ENCODE peak calls at places on chromosomes 5 and 9, in seven cellular contexts. K is A549, V is right lobe of liver, A is tibial nerve, E is lower leg skin, D is thyroid gland, G is gastrocnemius medialis. P is an unnamed sample.

GRCh38 chr9:5518061-5518936 is 8.0 kb downstream of the PDCD1LG2 start:
- DNase-seq in V (no peak), E (no peak), G (peak), D (no peak), K (no peak), A (no peak), P (no peak)

GRCh38 chr5:181204561-181205401 is at the start of gene TRIM7:
- DNase-seq in K (peak), D (peak), V (no peak), A (no peak), G (no peak), E (no peak), P (peak)

GRCh38 chr5:19140276-19140675 is 847.7 kb downstream of the CDH18 start:
- DNase-seq in A (no peak), E (no peak), G (no peak), K (no peak), V (no peak), D (no peak), P (no peak)

GRCh38 chr5:108093186-108093585 is 288.7 kb downstream of the FBXL17 start:
- DNase-seq in A (no peak), D (no peak), V (no peak), E (no peak), K (peak), G (no peak), P (no peak)

GRCh38 chr5:14201325-14202061 is 58.4 kb downstream of the TRIO start:
- DNase-seq in K (no peak), D (no peak), E (no peak), V (no peak), A (no peak), G (no peak), P (no peak)

GRCh38 chr9:534886-535285 is 306.6 kb upstream of the DMRT1 start:
- DNase-seq in A (peak), E (no peak), V (no peak), G (peak), K (no peak), D (peak), P (no peak)

GRCh38 chr5:75566710-75567309 is 44.4 kb upstream of the ANKDD1B start:
- DNase-seq in A (no peak), E (no peak), V (no peak), D (no peak), K (peak), G (no peak), P (no peak)

GRCh38 chr9:126564128-126564527 is 49.6 kb upstream of the LMX1B start:
- DNase-seq in G (no peak), D (no peak), E (no peak), K (no peak), A (no peak), V (peak), P (peak)

GRCh38 chr5:137372386-137373160 is 126.6 kb downstream of the SPOCK1 start:
- DNase-seq in A (no peak), D (no peak), K (no peak), E (no peak), G (no peak), V (no peak), P (no peak)

GRCh38 chr9:135887021-135887507 is 20.3 kb downstream of the CAMSAP1 start:
- DNase-seq in E (no peak), G (peak), A (no peak), K (no peak), V (no peak), D (no peak), P (no peak)

GRCh38 chr5:76622076-76622475 is 1.1 kb downstream of the F2RL2 start:
- DNase-seq in A (no peak), E (no peak), K (no peak), G (no peak), D (no peak), V (no peak), P (no peak)

GRCh38 chr5:133244242-133244641 is 192.4 kb downstream of the HSPA4 start:
- DNase-seq in G (no peak), A (no peak), D (no peak), V (no peak), E (no peak), K (no peak), P (peak)

GRCh38 chr5:95993261-95993660 is 31.6 kb upstream of the ELL2 start:
- DNase-seq in E (no peak), G (no peak), V (no peak), A (no peak), D (no peak), K (no peak), P (no peak)

GRCh38 chr5:17218353-17219005 is 1.0 kb downstream of the BASP1 start:
- DNase-seq in A (no peak), D (peak), G (no peak), K (no peak), V (peak), E (peak), P (peak)

GRCh38 chr9:117448066-117448465 is 33.2 kb upstream of the ASTN2 start:
- DNase-seq in K (no peak), G (no peak), A (no peak), E (no peak), D (no peak), V (no peak), P (no peak)

GRCh38 chr9:33782395-33783152 is 12.8 kb upstream of the PRSS3 start:
- DNase-seq in A (no peak), K (no peak), D (no peak), E (no peak), G (no peak), V (no peak), P (no peak)

GRCh38 chr5:118889165-118889564 is 99.2 kb downstream of the DTWD2 start:
- DNase-seq in E (no peak), K (no peak), G (no peak), D (no peak), A (no peak), V (no peak), P (no peak)

GRCh38 chr5:167634432-167634831 is 657.0 kb upstream of the WWC1 start:
- DNase-seq in A (no peak), E (no peak), D (no peak), K (no peak), V (no peak), G (no peak), P (no peak)

GRCh38 chr9:93304574-93305496 is 120.9 kb downstream of the WNK2 start:
- DNase-seq in G (peak), E (peak), K (peak), D (peak), V (no peak), A (peak), P (peak)

GRCh38 chr5:533243-534005 is 9.2 kb upstream of the SLC9A3 start:
- DNase-seq in G (no peak), K (no peak), V (peak), D (no peak), E (no peak), A (no peak), P (peak)

GRCh38 chr5:73369283-73369682 is 79.3 kb downstream of the FOXD1 start:
- DNase-seq in V (no peak), K (no peak), G (no peak), A (no peak), E (no peak), D (no peak), P (no peak)

GRCh38 chr9:1051286-1052118 is 1.3 kb downstream of the DMRT2 start:
- DNase-seq in E (no peak), V (peak), A (peak), K (peak), G (peak), D (peak), P (no peak)

GRCh38 chr9:95506692-95507455 is 9.9 kb downstream of the PTCH1 start:
- DNase-seq in D (peak), A (no peak), V (peak), E (no peak), G (peak), K (peak), P (peak)

GRCh38 chr9:109519366-109519765 is 21.3 kb upstream of the PTPN3 start:
- DNase-seq in K (no peak), A (no peak), D (no peak), E (no peak), V (no peak), G (no peak), P (no peak)

GRCh38 chr5:33631786-33632185 is 191.0 kb downstream of the TARS1 start:
- DNase-seq in V (no peak), G (no peak), K (no peak), A (no peak), E (no peak), D (peak), P (no peak)

GRCh38 chr5:33379757-33380156 is 61.0 kb upstream of the TARS1 start:
- DNase-seq in D (no peak), A (no peak), V (no peak), K (no peak), G (no peak), E (no peak), P (no peak)

GRCh38 chr9:83622433-83622813 is 520 bp upstream of the IDNK start:
- DNase-seq in V (no peak), A (no peak), G (no peak), K (no peak), D (no peak), E (no peak), P (no peak)

GRCh38 chr5:174518512-174518911 is 205.9 kb upstream of the MSX2 start:
- DNase-seq in D (no peak), E (no peak), G (no peak), K (no peak), A (no peak), V (no peak), P (no peak)

GRCh38 chr5:76175051-76175666 is 92.0 kb downstream of the SV2C start:
- DNase-seq in A (peak), G (no peak), V (no peak), K (peak), E (no peak), D (peak), P (no peak)

GRCh38 chr5:95983067-95983466 is 21.4 kb upstream of the ELL2 start:
- DNase-seq in V (no peak), E (no peak), K (no peak), D (no peak), G (no peak), A (no peak), P (no peak)

GRCh38 chr9:92467041-92467440 is 15.3 kb downstream of the ASPN start:
- DNase-seq in G (no peak), E (no peak), A (no peak), K (no peak), V (no peak), D (no peak), P (no peak)

GRCh38 chr5:176890455-176891330 is 8.5 kb downstream of the HK3 start:
- DNase-seq in E (no peak), G (no peak), K (no peak), D (no peak), V (no peak), A (no peak), P (peak)

GRCh38 chr5:60092671-60093422 is 199.3 kb upstream of the PDE4D start:
- DNase-seq in K (peak), A (no peak), G (no peak), E (no peak), V (no peak), D (no peak), P (no peak)

GRCh38 chr5:131641494-131641893 is 6.5 kb upstream of the RAPGEF6 start:
- DNase-seq in V (no peak), A (no peak), E (no peak), K (no peak), G (no peak), D (no peak), P (no peak)

GRCh38 chr5:131649160-131649559 is 14.1 kb upstream of the RAPGEF6 start:
- DNase-seq in V (no peak), K (no peak), D (no peak), A (no peak), G (no peak), E (no peak), P (no peak)

GRCh38 chr5:131644822-131645221 is 9.8 kb upstream of the RAPGEF6 start:
- DNase-seq in K (no peak), E (no peak), G (no peak), D (no peak), V (no peak), A (no peak), P (no peak)

GRCh38 chr5:131647078-131647769 is 12.2 kb upstream of the RAPGEF6 start:
- DNase-seq in A (no peak), V (no peak), G (no peak), K (no peak), D (no peak), E (no peak), P (no peak)
- H3K4me3 ChIP-seq in A (no peak), V (no peak), G (no peak), K (no peak), D (no peak), E (no peak), P (no peak)

GRCh38 chr5:159001247-159001646 is 98.5 kb downstream of the EBF1 start:
- DNase-seq in A (no peak), D (no peak), G (no peak), V (no peak), E (no peak), K (no peak), P (no peak)
- TF ChIP-seq POLR2A in A (no peak), D (no peak), G (no peak), V (no peak), E (no peak), K (no peak), P (no peak)

GRCh38 chr9:128820665-128821583 is 2.6 kb downstream of the ENDOG start:
- DNase-seq in K (no peak), V (no peak), G (no peak), D (no peak), E (no peak), A (no peak), P (no peak)

GRCh38 chr9:128818099-128818838 is at the start of gene ENDOG:
- DNase-seq in V (peak), E (peak), K (peak), G (peak), A (peak), D (peak), P (peak)

GRCh38 chr9:128818839-128819715 is 777 bp downstream of the ENDOG start:
- DNase-seq in G (peak), K (peak), V (peak), D (peak), A (no peak), E (no peak), P (peak)

GRCh38 chr9:128821584-128822406 is 3.5 kb downstream of the ENDOG start:
- DNase-seq in K (no peak), V (no peak), D (no peak), E (no peak), G (no peak), A (no peak), P (no peak)

GRCh38 chr9:128819716-128820664 is 1.7 kb downstream of the ENDOG start:
- DNase-seq in V (no peak), E (no peak), K (no peak), G (no peak), A (no peak), D (no peak), P (no peak)
- H3K4me3 ChIP-seq in V (no peak), E (no peak), K (peak), G (peak), A (peak), D (no peak), P (peak)

DNA sequence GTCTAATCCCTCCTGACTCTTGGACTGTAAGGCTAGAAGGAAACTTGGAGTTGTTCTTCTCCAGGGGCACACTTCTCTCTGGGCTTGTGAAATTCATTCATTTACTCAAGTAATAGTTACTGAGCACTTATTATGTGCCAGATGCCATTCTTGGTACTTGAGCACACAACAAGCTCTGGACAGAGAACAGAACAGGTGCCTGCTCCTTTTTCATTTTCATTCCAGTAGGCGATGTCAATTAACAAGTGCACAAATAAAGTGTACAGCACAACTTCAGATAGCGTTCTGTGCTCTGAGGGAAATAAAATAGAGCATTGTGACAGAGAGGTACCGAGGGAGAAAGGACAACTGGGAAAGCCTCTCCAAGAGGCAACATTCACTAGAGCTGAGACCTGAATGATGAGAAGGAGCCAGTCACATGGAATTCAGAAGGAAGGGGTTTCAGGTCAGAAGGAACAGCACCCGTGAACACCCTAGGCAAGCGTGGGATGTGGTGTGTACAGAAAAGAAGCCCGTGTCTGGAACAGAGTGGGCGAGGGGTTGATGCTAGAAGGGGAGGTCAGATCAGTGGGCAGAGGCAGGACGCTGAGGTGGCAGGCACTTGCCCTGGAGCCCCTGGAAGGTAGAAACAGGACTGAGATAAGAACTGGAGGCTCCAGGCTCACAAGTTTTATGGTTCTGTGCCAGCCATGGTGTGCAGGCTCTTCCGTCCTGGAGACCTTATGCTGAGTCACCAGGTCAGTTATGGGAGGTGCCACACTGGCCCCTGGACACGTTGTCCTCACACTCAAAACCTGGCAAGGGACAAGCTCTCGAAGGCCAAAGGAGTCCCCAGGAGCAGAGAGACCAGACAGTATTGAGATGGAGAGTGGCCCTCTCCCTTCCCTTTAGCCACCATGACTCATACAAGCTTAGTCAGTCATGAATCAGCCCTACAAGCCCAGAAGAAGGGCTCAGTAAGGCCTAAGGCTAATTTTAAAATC is 7.2 kb upstream of the ABLIM3 start:
- DNase-seq in G (peak), A (no peak), K (peak), V (peak), E (no peak), D (peak), P (no peak)
- TF ChIP-seq POLR2A in G (peak), A (no peak), K (no peak), V (peak), E (no peak), D (no peak), P (no peak)

GRCh38 chr5:3124410-3124809 is 372.9 kb upstream of the IRX2 start:
- DNase-seq in A (no peak), V (no peak), G (no peak), D (no peak), K (no peak), E (no peak), P (no peak)

GRCh38 chr5:3121813-3122212 is 370.3 kb upstream of the IRX2 start:
- DNase-seq in E (no peak), V (no peak), D (no peak), G (no peak), A (no peak), K (no peak), P (peak)

GRCh38 chr5:3122216-3122615 is 370.7 kb upstream of the IRX2 start:
- DNase-seq in V (no peak), E (no peak), K (no peak), A (no peak), G (no peak), D (no peak), P (no peak)

GRCh38 chr5:3123763-3124157 is 372.3 kb upstream of the IRX2 start:
- DNase-seq in G (no peak), E (no peak), V (no peak), D (no peak), K (no peak), A (no peak), P (no peak)

GRCh38 chr5:3122985-3123762 is 371.7 kb upstream of the IRX2 start:
- DNase-seq in A (no peak), D (no peak), E (no peak), V (no peak), G (no peak), K (no peak), P (no peak)
- H3K4me3 ChIP-seq in A (no peak), D (no peak), E (no peak), V (no peak), G (no peak), K (no peak), P (no peak)

DNA sequence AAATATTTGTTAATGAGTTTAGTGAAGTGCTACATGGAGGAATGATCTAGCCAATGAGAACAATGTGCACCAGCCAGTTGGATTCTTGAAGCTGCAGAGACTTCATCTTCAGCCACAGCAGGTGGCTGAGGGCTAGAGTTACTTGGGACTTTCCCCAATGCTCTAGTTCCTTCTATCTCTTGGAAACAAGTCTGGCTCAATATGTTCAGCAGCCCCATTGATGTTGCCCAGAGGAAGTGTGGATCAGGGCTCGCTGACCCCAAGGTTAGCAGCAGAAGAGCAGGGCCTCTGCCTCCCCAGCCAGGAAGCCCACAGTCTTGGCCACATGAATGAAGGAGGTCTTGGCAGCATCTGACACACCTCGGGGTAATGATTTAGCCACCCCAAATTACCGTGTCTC is 117.5 kb downstream of the SLC1A3 start:
- DNase-seq in E (no peak), V (no peak), D (no peak), A (no peak), K (no peak), G (no peak), P (peak)
- TF ChIP-seq POLR2A in E (no peak), V (no peak), D (no peak), A (no peak), K (no peak), G (no peak), P (no peak)

DNA sequence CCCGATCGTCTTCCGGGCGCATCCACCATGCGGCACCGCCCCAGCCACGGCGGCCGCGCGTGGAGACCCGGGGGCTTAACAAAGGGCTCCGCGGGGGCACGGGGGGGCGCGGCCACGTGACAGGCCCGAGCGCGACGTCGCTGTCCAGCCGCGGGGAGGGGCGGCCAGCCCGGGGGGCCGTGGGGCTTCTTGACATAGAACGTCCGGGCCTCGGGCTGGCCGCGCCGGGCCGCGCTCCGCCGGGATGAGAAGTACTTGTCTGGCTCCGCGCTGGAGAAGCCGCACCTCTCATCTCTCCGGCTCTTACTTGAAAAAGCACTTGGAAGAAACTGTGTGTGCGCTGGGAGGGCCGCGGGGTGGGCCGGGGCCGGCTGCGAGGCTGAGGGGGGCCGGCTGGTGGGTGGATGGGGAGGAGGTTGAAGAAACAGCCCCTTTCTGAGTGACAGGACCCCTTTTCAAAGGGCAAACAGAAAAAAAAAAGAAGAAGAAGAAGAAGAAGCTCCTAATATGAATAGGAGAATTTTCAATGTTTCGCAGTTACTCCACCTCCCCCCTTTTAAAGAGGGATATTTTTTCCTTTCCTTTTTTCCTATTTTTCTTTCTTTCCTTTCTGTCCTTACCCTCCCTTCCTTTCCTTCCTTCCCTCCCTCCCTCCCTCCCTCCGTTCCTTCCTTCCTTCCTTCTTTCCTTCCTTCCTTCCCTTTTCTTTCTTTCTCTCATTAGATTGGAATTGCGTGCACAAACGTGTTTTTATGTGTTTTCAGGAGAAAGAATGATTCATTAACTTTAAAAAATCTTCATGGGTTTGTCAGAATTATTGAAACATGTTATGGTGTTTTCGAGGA is 21.3 kb downstream of the NR2F1 start:
- DNase-seq in E (no peak), G (no peak), K (no peak), D (no peak), A (no peak), V (no peak), P (peak)
- H3K4me3 ChIP-seq in E (no peak), G (no peak), K (no peak), D (no peak), A (peak), V (no peak), P (peak)

GRCh38 chr5:85741972-85742371 is 875.8 kb upstream of the COX7C start:
- DNase-seq in K (no peak), V (no peak), G (no peak), E (no peak), A (no peak), D (no peak), P (no peak)
- TF ChIP-seq POLR2A in K (no peak), V (no peak), G (no peak), E (no peak), A (no peak), D (no peak), P (no peak)